ENCODE peak calls at places on chromosomes 12 and 14, in four cellular contexts. U, I, H and L are unnamed samples.

GRCh38 chr14:92690171-92691011 is 58.0 kb downstream of the LGMN start:
- DNase-seq in U (no peak), I (no peak), H (no peak), L (peak; percentile 53)

GRCh38 chr12:80684077-80684495 is 23.3 kb upstream of the MYF6 start:
- DNase-seq in U (no peak), I (no peak), H (no peak), L (no peak)

GRCh38 chr12:132029503-132030300 is 80.0 kb downstream of the EP400 start:
- DNase-seq in U (no peak), I (no peak), H (no peak), L (no peak)

GRCh38 chr12:3578557-3578956 is 87.6 kb downstream of the PRMT8 start:
- DNase-seq in U (no peak), I (no peak), H (no peak), L (no peak)

GRCh38 chr12:47135578-47135977 is 55.8 kb upstream of the AMIGO2 start:
- DNase-seq in U (no peak), I (no peak), H (no peak), L (no peak)

GRCh38 chr14:96167224-96168148 is 37.2 kb upstream of the BDKRB2 start:
- DNase-seq in U (no peak), I (no peak), H (no peak), L (no peak)

GRCh38 chr12:42608196-42608825 is 18.8 kb upstream of the PRICKLE1 start:
- DNase-seq in U (no peak), I (no peak), H (no peak), L (no peak)

GRCh38 chr12:57868870-57869609 is 22.5 kb upstream of the CTDSP2 start:
- DNase-seq in U (peak; percentile 54), I (no peak), H (no peak), L (no peak)

GRCh38 chr14:92926931-92927330 is 4.0 kb downstream of the CHGA start:
- DNase-seq in U (no peak), I (no peak), H (no peak), L (no peak)

GRCh38 chr12:106583578-106584103 is 837 bp downstream of the RFX4 start:
- DNase-seq in U (no peak), I (peak; percentile 28), H (no peak), L (no peak)

GRCh38 chr12:5264006-5264405 is 167.9 kb upstream of the NTF3 start:
- DNase-seq in U (no peak), I (no peak), H (no peak), L (no peak)

GRCh38 chr12:75444444-75445136 is 36.0 kb upstream of the GLIPR1 start:
- DNase-seq in U (no peak), I (no peak), H (no peak), L (no peak)

GRCh38 chr12:12265571-12266388 is 1.1 kb downstream of the LRP6 start:
- DNase-seq in U (no peak), I (peak; percentile 3), H (no peak), L (peak; percentile 34)

GRCh38 chr12:131921866-131922769 is 7.0 kb upstream of the PUS1 start:
- DNase-seq in U (no peak), I (no peak), H (no peak), L (no peak)

GRCh38 chr12:41228066-41228820 is 40.1 kb downstream of the PDZRN4 start:
- DNase-seq in U (no peak), I (no peak), H (no peak), L (no peak)

GRCh38 chr12:89212339-89212771 is 139.9 kb downstream of the DUSP6 start:
- DNase-seq in U (no peak), I (no peak), H (no peak), L (peak; percentile 63)

GRCh38 chr12:29667011-29667410 is 116.7 kb downstream of the TMTC1 start:
- DNase-seq in U (no peak), I (no peak), H (no peak), L (no peak)

GRCh38 chr12:111826316-111826715 is 15.7 kb upstream of the MAPKAPK5 start:
- DNase-seq in U (no peak), I (no peak), H (no peak), L (no peak)

GRCh38 chr12:95473440-95473946 is 459 bp upstream of the METAP2 start:
- DNase-seq in U (no peak), I (peak; percentile 36), H (no peak), L (peak; percentile 72)

GRCh38 chr12:91603060-91603459 is 420.4 kb upstream of the DCN start:
- DNase-seq in U (no peak), I (no peak), H (no peak), L (no peak)

GRCh38 chr14:56394826-56395543 is 184.6 kb upstream of the TMEM260 start:
- DNase-seq in U (no peak), I (no peak), H (no peak), L (no peak)

GRCh38 chr12:93122089-93122488 is 193.0 kb upstream of the EEA1 start:
- DNase-seq in U (no peak), I (no peak), H (no peak), L (no peak)

GRCh38 chr12:43914923-43915468 is 79.1 kb downstream of the TMEM117 start:
- DNase-seq in U (no peak), I (no peak), H (no peak), L (no peak)